ENCODE peak calls at places on chromosomes 16 and 17, in six cellular contexts. F is HFF-Myc, E is thoracic aorta, G is BJ, K is glutamatergic neuron, S is WTC11. O is an unnamed sample.

GRCh38 chr16:57619133-57619605 is 9.3 kb upstream of the ADGRG1 start:
- DNase-seq in F (no peak), E (no peak), G (no peak), K (no peak), S (no peak), O (no peak)

GRCh38 chr17:33888455-33888854 is 366.6 kb upstream of the CCL2 start:
- DNase-seq in F (no peak), E (no peak), G (no peak), K (no peak), S (no peak), O (no peak)

GRCh38 chr17:63932008-63932561 is at the start of gene CD79B:
- DNase-seq in F (no peak), E (no peak), G (no peak), K (no peak), S (no peak), O (peak; percentile 92)

GRCh38 chr17:67519801-67520251 is 142.7 kb downstream of the PITPNC1 start:
- DNase-seq in F (no peak), E (no peak), G (no peak), K (no peak), S (no peak), O (no peak)

GRCh38 chr17:64123114-64123513 is 6.8 kb downstream of the ERN1 start:
- DNase-seq in F (no peak), E (no peak), G (no peak), K (no peak), S (no peak), O (no peak)

GRCh38 chr17:56939869-56940484 is 20.9 kb downstream of the COIL start:
- DNase-seq in F (peak; percentile 52), E (no peak), G (no peak), K (no peak), S (peak; percentile 24), O (peak; percentile 70)

GRCh38 chr17:7383742-7384488 is 3.0 kb downstream of the TNK1 start:
- DNase-seq in F (no peak), E (no peak), G (no peak), K (peak; percentile 82), S (peak; percentile 87), O (peak; percentile 93)

GRCh38 chr16:58451945-58452401 is 48.0 kb upstream of the NDRG4 start:
- DNase-seq in F (peak; percentile 42), E (no peak), G (no peak), K (no peak), S (no peak), O (no peak)

GRCh38 chr16:88483392-88483641 is 30.2 kb downstream of the ZFPM1 start:
- DNase-seq in F (no peak), E (no peak), G (no peak), K (no peak), S (no peak), O (no peak)

GRCh38 chr16:88487124-88487432 is 34.0 kb downstream of the ZFPM1 start:
- DNase-seq in F (no peak), E (no peak), G (no peak), K (no peak), S (no peak), O (no peak)

GRCh38 chr16:88482630-88483391 is 29.7 kb downstream of the ZFPM1 start:
- DNase-seq in F (no peak), E (no peak), G (no peak), K (no peak), S (no peak), O (no peak)

GRCh38 chr16:88486398-88487123 is 33.5 kb downstream of the ZFPM1 start:
- DNase-seq in F (no peak), E (no peak), G (no peak), K (no peak), S (no peak), O (no peak)

GRCh38 chr16:88484505-88485365 is 31.7 kb downstream of the ZFPM1 start:
- DNase-seq in F (no peak), E (no peak), G (no peak), K (no peak), S (no peak), O (no peak)
- TF ChIP-seq CTCF in F (no peak), E (no peak), G (no peak), K (no peak), S (no peak), O (no peak)

DNA sequence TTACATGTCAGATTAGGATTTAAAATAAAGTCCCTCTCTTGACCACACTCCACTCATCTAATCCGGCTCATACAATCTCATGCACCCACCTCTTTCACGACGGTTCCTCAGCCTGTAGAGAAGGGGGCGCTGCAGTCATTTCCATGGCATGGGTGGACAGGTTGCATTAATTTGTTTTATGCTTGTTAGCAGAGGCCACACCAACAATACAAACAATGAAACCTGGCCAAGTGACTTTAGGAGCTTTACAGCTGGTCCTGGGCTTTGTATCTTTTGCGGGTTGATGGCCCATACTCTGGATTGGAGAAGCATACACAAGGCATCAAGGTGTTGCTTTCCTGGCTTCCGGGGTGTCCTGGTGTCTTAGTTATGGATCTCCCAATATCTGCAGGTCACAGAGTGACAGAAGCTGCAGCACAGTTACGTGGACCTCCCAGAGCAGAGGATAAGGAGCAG is 9.7 kb upstream of the SNF8 start:
- DNase-seq in F (no peak), E (no peak), G (no peak), K (peak; percentile 33), S (peak; percentile 68), O (no peak)
- TF ChIP-seq CTCF in F (peak; percentile 68), E (no peak), G (peak; percentile 64), K (no peak), S (no peak), O (peak; percentile 38)

GRCh38 chr17:28684963-28685362 is 23.0 kb downstream of the SUPT6H start:
- DNase-seq in F (peak; percentile 33), E (no peak), G (no peak), K (no peak), S (no peak), O (no peak)
- TF ChIP-seq CTCF in F (no peak), E (no peak), G (peak; percentile 2), K (no peak), S (no peak), O (no peak)

DNA sequence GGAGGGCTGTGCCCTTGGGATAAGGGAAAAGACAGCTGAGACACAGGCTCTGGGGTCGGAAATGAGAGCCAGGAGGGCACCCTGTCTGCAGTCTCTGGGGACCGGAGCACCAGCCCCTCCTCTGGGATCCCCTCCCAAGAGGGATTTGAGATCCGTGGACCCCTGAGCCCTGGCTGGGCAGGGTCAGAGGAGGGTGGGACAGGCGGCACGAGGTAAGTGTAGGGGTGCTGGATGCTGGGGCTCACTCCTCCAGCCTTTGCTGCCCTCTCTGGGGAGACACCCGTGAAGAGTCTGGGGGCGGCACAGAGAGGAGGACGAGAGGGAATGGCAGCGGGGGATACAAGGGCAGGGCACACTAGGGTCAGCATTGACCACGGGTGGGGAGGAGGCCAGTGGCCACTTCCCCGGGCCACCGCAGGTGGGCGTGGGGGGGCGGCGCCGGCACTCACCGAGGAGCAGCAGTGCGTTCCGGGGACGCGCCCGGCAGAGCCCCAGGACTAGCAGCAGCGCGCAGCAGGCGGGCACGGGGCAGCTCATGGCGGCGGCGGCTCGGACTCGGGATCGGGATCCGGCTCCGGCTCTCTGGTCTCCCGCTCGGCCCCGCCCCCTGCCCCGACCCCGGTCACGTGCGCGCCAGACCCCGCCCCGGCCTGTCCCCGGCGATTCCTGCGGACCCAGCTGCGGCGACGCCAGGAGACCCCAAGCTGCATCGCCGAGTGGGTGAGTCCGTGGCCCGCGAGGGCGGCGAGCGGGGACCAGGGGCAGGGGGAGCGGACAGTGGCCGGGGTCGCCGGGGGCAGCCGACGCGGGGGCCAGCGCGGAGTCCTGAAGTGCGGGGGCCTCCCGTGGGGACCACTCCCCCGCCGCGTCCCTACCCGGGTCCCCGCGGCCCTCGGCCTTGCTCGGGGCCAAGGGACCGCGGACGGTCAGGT is at the start of the genes SGSH and SLC26A11:
- DNase-seq in F (no peak), E (peak; percentile 49), G (no peak), K (peak; percentile 94), S (peak; percentile 91), O (peak; percentile 87)
- TF ChIP-seq CTCF in F (no peak), E (peak; percentile 31), G (no peak), K (no peak), S (no peak), O (no peak)

DNA sequence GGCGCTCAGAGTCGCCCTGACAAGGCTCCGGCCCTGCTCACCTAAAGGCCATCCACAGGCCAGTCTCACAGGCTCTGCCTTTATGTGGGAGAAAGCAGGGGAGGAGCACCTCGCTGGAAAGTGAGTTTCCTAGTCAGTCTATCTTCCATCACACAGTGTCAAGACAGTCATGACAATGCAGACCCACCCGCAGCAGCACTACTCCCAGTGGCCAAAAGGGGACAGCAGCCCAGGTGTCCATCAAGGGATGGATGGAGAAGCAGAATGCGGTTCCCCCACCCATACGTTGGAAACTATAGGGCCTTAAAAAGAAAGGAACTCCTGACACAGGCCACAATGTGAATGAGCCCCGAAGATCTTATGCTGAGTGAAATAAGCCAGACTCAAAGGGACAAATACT is 226.8 kb downstream of the ENGASE start:
- DNase-seq in F (no peak), E (no peak), G (no peak), K (no peak), S (peak; percentile 36), O (no peak)
- TF ChIP-seq CTCF in F (no peak), E (no peak), G (no peak), K (peak; percentile 24), S (no peak), O (no peak)

GRCh38 chr16:54633943-54634362 is 296.7 kb upstream of the IRX5 start:
- DNase-seq in F (no peak), E (peak; percentile 35), G (no peak), K (peak; percentile 46), S (peak; percentile 53), O (no peak)
- TF ChIP-seq CTCF in F (peak; percentile 61), E (peak; percentile 79), G (peak; percentile 46), K (peak; percentile 36), S (peak; percentile 27), O (no peak)

GRCh38 chr17:58277107-58277506 is 3.6 kb downstream of the MPO start:
- DNase-seq in F (no peak), E (no peak), G (no peak), K (no peak), S (no peak), O (peak; percentile 48)
- TF ChIP-seq CTCF in F (peak; percentile 39), E (no peak), G (peak; percentile 47), K (peak; percentile 44), S (peak; percentile 31), O (peak; percentile 56)

GRCh38 chr17:15278381-15278780 is 13.3 kb upstream of the PMP22 start:
- DNase-seq in F (no peak), E (no peak), G (no peak), K (no peak), S (no peak), O (no peak)

GRCh38 chr17:15285466-15285865 is 20.3 kb upstream of the PMP22 start:
- DNase-seq in F (no peak), E (no peak), G (no peak), K (no peak), S (no peak), O (no peak)

GRCh38 chr17:15284537-15284936 is 19.4 kb upstream of the PMP22 start:
- DNase-seq in F (no peak), E (no peak), G (no peak), K (no peak), S (no peak), O (no peak)

GRCh38 chr17:15279011-15279477 is 13.9 kb upstream of the PMP22 start:
- DNase-seq in F (no peak), E (no peak), G (peak; percentile 72), K (no peak), S (no peak), O (no peak)

GRCh38 chr17:15281909-15282308 is 16.8 kb upstream of the PMP22 start:
- DNase-seq in F (no peak), E (no peak), G (no peak), K (no peak), S (no peak), O (no peak)
- TF ChIP-seq CTCF in F (no peak), E (no peak), G (no peak), K (no peak), S (no peak), O (no peak)

GRCh38 chr16:2090819-2091721 is 43.3 kb downstream of the TSC2 start:
- DNase-seq in F (no peak), E (no peak), G (no peak), K (peak; percentile 85), S (peak; percentile 95), O (peak; percentile 81)
- TF ChIP-seq CTCF in F (no peak), E (no peak), G (no peak), K (no peak), S (no peak), O (no peak)

O was measured in GM10248.